ENCODE peak calls at places on chromosomes 13 and 19, in eight cellular contexts. E is AG04450, D is IMR-90, S is lower lobe of right lung, W is heart right ventricle, Z is left ventricle myocardium inferior, I is body of pancreas, L is stomach. G is an unnamed sample. For H3K27me3, the result is how much of the 10 kb centered on the place peaks cover.

GRCh38 chr13:48783181-48783630 is 129.5 kb downstream of the CYSLTR2 start:
- DNase-seq in E (peak), D (peak), S (peak), W (peak), Z (peak), I (peak), L (peak), G (no peak)

GRCh38 chr19:12796146-12797071 is 5.1 kb downstream of the JUNB start:
- DNase-seq in E (no peak), D (peak), S (peak), W (peak), Z (peak), I (peak), L (peak), G (peak)

GRCh38 chr13:92827503-92827902 is 399.1 kb upstream of the GPC6 start:
- DNase-seq in E (no peak), D (no peak), S (no peak), W (no peak), Z (no peak), I (no peak), L (no peak), G (no peak)

GRCh38 chr13:92362717-92363116 is 863.9 kb upstream of the GPC6 start:
- DNase-seq in E (no peak), D (peak), S (no peak), W (no peak), Z (no peak), I (peak), L (no peak), G (peak)

GRCh38 chr19:858868-859843 is at the start of gene CFD:
- DNase-seq in E (no peak), D (no peak), S (peak), W (no peak), Z (peak), I (peak), L (peak), G (no peak)

GRCh38 chr19:6233051-6233826 is 46.5 kb downstream of the MLLT1 start:
- DNase-seq in E (no peak), D (peak), S (peak), W (peak), Z (peak), I (peak), L (peak), G (no peak)

GRCh38 chr13:33454844-33455256 is 169.3 kb upstream of the STARD13 start:
- DNase-seq in E (no peak), D (peak), S (no peak), W (no peak), Z (no peak), I (peak), L (no peak), G (no peak)

GRCh38 chr19:55460670-55461258 is 678 bp downstream of the ISOC2 start:
- DNase-seq in E (peak), D (peak), S (peak), W (peak), Z (peak), I (peak), L (peak), G (peak)

GRCh38 chr13:40987606-40988280 is 31.4 kb downstream of the ELF1 start:
- DNase-seq in E (no peak), D (peak), S (no peak), W (no peak), Z (no peak), I (no peak), L (no peak), G (no peak)

GRCh38 chr19:2053601-2054389 is 2.8 kb upstream of the MKNK2 start:
- DNase-seq in E (no peak), D (peak), S (peak), W (peak), Z (peak), I (peak), L (peak), G (no peak)

GRCh38 chr19:19514881-19515763 is at the start of gene TSSK6:
- DNase-seq in E (no peak), D (no peak), S (no peak), W (no peak), Z (no peak), I (no peak), L (no peak), G (no peak)

GRCh38 chr13:86792153-86792651 is 879.0 kb upstream of the SLITRK5 start:
- DNase-seq in E (no peak), D (no peak), S (peak), W (no peak), Z (no peak), I (no peak), L (no peak), G (no peak)

GRCh38 chr19:13398780-13399726 is 107.2 kb downstream of the CACNA1A start:
- DNase-seq in E (peak), D (peak), S (no peak), W (no peak), Z (peak), I (peak), L (no peak), G (no peak)

GRCh38 chr19:44697670-44698034 is 1.3 kb upstream of the CEACAM16 start:
- DNase-seq in E (no peak), D (no peak), S (no peak), W (no peak), Z (no peak), I (no peak), L (no peak), G (no peak)

GRCh38 chr13:48400090-48400694 is 12.7 kb downstream of the LPAR6 start:
- DNase-seq in E (no peak), D (no peak), S (no peak), W (no peak), Z (no peak), I (no peak), L (no peak), G (no peak)

GRCh38 chr13:76937416-76937815 is 10.9 kb upstream of the ACOD1 start:
- DNase-seq in E (peak), D (peak), S (no peak), W (no peak), Z (no peak), I (peak), L (no peak), G (no peak)

GRCh38 chr19:37932985-37933953 is 26.3 kb downstream of the SIPA1L3 start:
- DNase-seq in E (peak), D (peak), S (no peak), W (no peak), Z (peak), I (peak), L (peak), G (no peak)

GRCh38 chr13:100443998-100444328 is 144.6 kb downstream of the GGACT start:
- DNase-seq in E (no peak), D (no peak), S (no peak), W (no peak), Z (no peak), I (no peak), L (no peak), G (no peak)

GRCh38 chr13:110618167-110618566 is 2.8 kb downstream of the NAXD start:
- DNase-seq in E (no peak), D (no peak), S (no peak), W (no peak), Z (no peak), I (no peak), L (no peak), G (peak)

GRCh38 chr13:104837756-104838155 is 1697.7 kb downstream of the EFNB2 start:
- DNase-seq in E (no peak), D (no peak), S (no peak), W (no peak), Z (no peak), I (no peak), L (no peak), G (no peak)

GRCh38 chr19:10936661-10937084 is 8.1 kb downstream of the TIMM29 start:
- DNase-seq in E (peak), D (peak), S (no peak), W (peak), Z (no peak), I (peak), L (peak), G (peak)
- TF ChIP-seq CTCF in E (peak), D (peak), S (peak), W (peak), Z (peak), I (peak), L (peak), G (peak)

DNA sequence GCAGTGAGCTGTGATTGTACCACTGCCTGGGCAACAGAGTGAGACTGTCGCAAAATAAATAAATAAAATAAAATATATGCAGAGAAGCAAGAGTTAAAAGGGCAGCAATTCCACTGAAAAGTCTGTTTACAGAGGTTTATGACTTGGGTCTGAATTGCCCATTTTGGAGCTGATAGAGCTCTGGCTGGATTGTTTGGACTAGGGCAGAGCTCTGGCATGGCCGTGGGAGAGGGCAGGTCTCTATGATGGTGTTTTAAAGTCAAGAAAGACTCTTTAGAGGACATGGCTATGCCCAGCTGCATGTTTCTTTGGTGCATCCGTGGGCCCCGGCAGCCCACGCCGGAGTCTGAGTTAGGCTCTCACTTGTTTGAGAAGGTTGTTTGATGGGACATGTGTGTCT is 64.6 kb upstream of the C1QTNF9 start:
- DNase-seq in E (no peak), D (no peak), S (no peak), W (no peak), Z (no peak), I (no peak), L (no peak), G (no peak)
- H3K27me3 ChIP-seq in E (under half), D (under half), S (under half), W (under half), Z (under half), I (under half), L (under half), G (under half)

GRCh38 chr13:73321039-73321438 is 262.2 kb downstream of the KLF5 start:
- DNase-seq in E (no peak), D (no peak), S (no peak), W (no peak), Z (no peak), I (no peak), L (no peak), G (no peak)

GRCh38 chr13:73317140-73317539 is 258.3 kb downstream of the KLF5 start:
- DNase-seq in E (no peak), D (no peak), S (no peak), W (no peak), Z (no peak), I (no peak), L (no peak), G (no peak)
- H3K4me3 ChIP-seq in E (no peak), D (no peak), S (no peak), W (no peak), Z (no peak), I (no peak), L (no peak), G (no peak)

GRCh38 chr19:35140898-35141626 is 2.0 kb upstream of the FXYD7 start:
- DNase-seq in E (peak), D (peak), S (peak), W (peak), Z (peak), I (peak), L (peak), G (peak)
- TF ChIP-seq CTCF in E (peak), D (peak), S (peak), W (peak), Z (peak), I (peak), L (peak), G (peak)

GRCh38 chr19:29588095-29588494 is 18.0 kb upstream of the POP4 start:
- DNase-seq in E (no peak), D (no peak), S (no peak), W (no peak), Z (no peak), I (no peak), L (no peak), G (no peak)
- H3K27me3 ChIP-seq in E (under half), D (under half), S (under half), W (half or more), Z (half or more), I (under half), L (under half), G (half or more)

GRCh38 chr13:45333973-45334922 is 6.7 kb downstream of the TPT1 start:
- DNase-seq in E (no peak), D (peak), S (no peak), W (no peak), Z (no peak), I (no peak), L (no peak), G (no peak)
- H3K4me3 ChIP-seq in E (no peak), D (no peak), S (no peak), W (no peak), Z (no peak), I (no peak), L (no peak), G (no peak)

GRCh38 chr13:97631158-97631557 is 197.2 kb downstream of the RAP2A start:
- DNase-seq in E (no peak), D (no peak), S (no peak), W (no peak), Z (no peak), I (no peak), L (no peak), G (peak)
- TF ChIP-seq CTCF in E (no peak), D (no peak), S (no peak), W (no peak), Z (no peak), I (no peak), L (no peak), G (peak)

G was measured in WERI-Rb-1.